ENCODE peak calls at places on chromosomes 16 and 17, in four cellular contexts. One of them, this sample, is unnamed.

GRCh38 chr16:11949527-11949926 is 7.7 kb upstream of the NPIPB2 start:
- DNase-seq in HCT116: peak
- DNase-seq in heart left ventricle: no peak
- DNase-seq in heart right ventricle: peak
- DNase-seq in this sample: no peak

GRCh38 chr16:89565506-89566372 is 5.3 kb downstream of the RPL13 start:
- DNase-seq in HCT116: peak
- DNase-seq in heart left ventricle: no peak
- DNase-seq in heart right ventricle: no peak
- DNase-seq in this sample: peak

GRCh38 chr16:894841-895240 is 75.9 kb downstream of the LMF1 start:
- DNase-seq in HCT116: no peak
- DNase-seq in heart left ventricle: peak
- DNase-seq in heart right ventricle: no peak
- DNase-seq in this sample: no peak

GRCh38 chr17:5819921-5820685 is 235.8 kb upstream of the NLRP1 start:
- DNase-seq in HCT116: no peak
- DNase-seq in heart left ventricle: no peak
- DNase-seq in heart right ventricle: no peak
- DNase-seq in this sample: no peak

GRCh38 chr17:47733047-47733413 is at the start of gene TBX21:
- DNase-seq in HCT116: peak
- DNase-seq in heart left ventricle: peak
- DNase-seq in heart right ventricle: peak
- DNase-seq in this sample: peak

GRCh38 chr16:50740747-50741146 is 1.1 kb upstream of the CYLD start:
- DNase-seq in HCT116: no peak
- DNase-seq in heart left ventricle: no peak
- DNase-seq in heart right ventricle: no peak
- DNase-seq in this sample: no peak

GRCh38 chr16:67579686-67580085 is 17.4 kb downstream of the CTCF start:
- DNase-seq in HCT116: no peak
- DNase-seq in heart left ventricle: no peak
- DNase-seq in heart right ventricle: no peak
- DNase-seq in this sample: no peak

GRCh38 chr16:60204221-60204620 is 1470.1 kb upstream of the GOT2 start:
- DNase-seq in HCT116: no peak
- DNase-seq in heart left ventricle: no peak
- DNase-seq in heart right ventricle: no peak
- DNase-seq in this sample: no peak

GRCh38 chr17:27455914-27456680 is at the start of gene KSR1:
- DNase-seq in HCT116: peak
- DNase-seq in heart left ventricle: peak
- DNase-seq in heart right ventricle: peak
- DNase-seq in this sample: peak

GRCh38 chr17:54085934-54086333 is 263.2 kb downstream of the KIF2B start:
- DNase-seq in HCT116: no peak
- DNase-seq in heart left ventricle: no peak
- DNase-seq in heart right ventricle: no peak
- DNase-seq in this sample: no peak

GRCh38 chr17:41647940-41648410 is 23.6 kb upstream of the KRT17 start:
- DNase-seq in HCT116: peak
- DNase-seq in heart left ventricle: peak
- DNase-seq in heart right ventricle: peak
- DNase-seq in this sample: peak

GRCh38 chr17:28577466-28577824 is 750 bp upstream of the ALDOC start:
- DNase-seq in HCT116: no peak
- DNase-seq in heart left ventricle: no peak
- DNase-seq in heart right ventricle: no peak
- DNase-seq in this sample: no peak

GRCh38 chr17:6374271-6374691 is 60.6 kb downstream of the AIPL1 start:
- DNase-seq in HCT116: peak
- DNase-seq in heart left ventricle: no peak
- DNase-seq in heart right ventricle: no peak
- DNase-seq in this sample: no peak

GRCh38 chr16:1171001-1171400 is 18.1 kb downstream of the CACNA1H start:
- DNase-seq in HCT116: no peak
- DNase-seq in heart left ventricle: no peak
- DNase-seq in heart right ventricle: no peak
- DNase-seq in this sample: no peak

GRCh38 chr17:75090871-75091854 is 3.4 kb downstream of the SLC16A5 start:
- DNase-seq in HCT116: no peak
- DNase-seq in heart left ventricle: no peak
- DNase-seq in heart right ventricle: no peak
- DNase-seq in this sample: no peak

GRCh38 chr16:69187387-69187890 is 475 bp downstream of the SNTB2 start:
- DNase-seq in HCT116: no peak
- DNase-seq in heart left ventricle: peak
- DNase-seq in heart right ventricle: peak
- DNase-seq in this sample: peak

GRCh38 chr17:71682174-71682494 is 438.7 kb upstream of the SOX9 start:
- DNase-seq in HCT116: no peak
- DNase-seq in heart left ventricle: no peak
- DNase-seq in heart right ventricle: no peak
- DNase-seq in this sample: no peak

GRCh38 chr17:64001763-64002529 is 3.8 kb downstream of the PRR29 start:
- DNase-seq in HCT116: no peak
- DNase-seq in heart left ventricle: peak
- DNase-seq in heart right ventricle: peak
- DNase-seq in this sample: no peak

GRCh38 chr16:84726670-84727467 is 27.1 kb downstream of the USP10 start:
- DNase-seq in HCT116: no peak
- DNase-seq in heart left ventricle: no peak
- DNase-seq in heart right ventricle: no peak
- DNase-seq in this sample: no peak

GRCh38 chr16:57184890-57185445 is 871 bp downstream of the PSME3IP1 start:
- DNase-seq in HCT116: no peak
- DNase-seq in heart left ventricle: no peak
- DNase-seq in heart right ventricle: no peak
- DNase-seq in this sample: no peak

GRCh38 chr17:31216053-31216751 is 80.8 kb downstream of the OMG start:
- DNase-seq in HCT116: peak
- DNase-seq in heart left ventricle: no peak
- DNase-seq in heart right ventricle: no peak
- DNase-seq in this sample: no peak

GRCh38 chr16:610513-611381 is 20.0 kb upstream of the WFIKKN1 start:
- DNase-seq in HCT116: no peak
- DNase-seq in heart left ventricle: peak
- DNase-seq in heart right ventricle: no peak
- DNase-seq in this sample: peak

GRCh38 chr17:9860851-9861250 is 35.1 kb downstream of the GLP2R start:
- DNase-seq in HCT116: no peak
- DNase-seq in heart left ventricle: no peak
- DNase-seq in heart right ventricle: no peak
- DNase-seq in this sample: no peak

GRCh38 chr16:89335803-89336485 is 118.4 kb downstream of the ZNF778 start:
- DNase-seq in HCT116: no peak
- DNase-seq in heart left ventricle: no peak
- DNase-seq in heart right ventricle: no peak
- DNase-seq in this sample: no peak

GRCh38 chr16:24540575-24541240 is 1.3 kb downstream of the RBBP6 start:
- DNase-seq in HCT116: no peak
- DNase-seq in heart left ventricle: no peak
- DNase-seq in heart right ventricle: no peak
- DNase-seq in this sample: no peak

GRCh38 chr17:2394775-2395191 is 6.1 kb downstream of the MNT start:
- DNase-seq in HCT116: no peak
- DNase-seq in heart left ventricle: peak
- DNase-seq in heart right ventricle: no peak
- DNase-seq in this sample: no peak

GRCh38 chr17:2396192-2396567 is 4.7 kb downstream of the MNT start:
- DNase-seq in HCT116: no peak
- DNase-seq in heart left ventricle: no peak
- DNase-seq in heart right ventricle: no peak
- DNase-seq in this sample: no peak

GRCh38 chr17:2396568-2397246 is 4.2 kb downstream of the MNT start:
- DNase-seq in HCT116: peak
- DNase-seq in heart left ventricle: peak
- DNase-seq in heart right ventricle: peak
- DNase-seq in this sample: peak

GRCh38 chr17:2393954-2394749 is 6.7 kb downstream of the MNT start:
- DNase-seq in HCT116: no peak
- DNase-seq in heart left ventricle: peak
- DNase-seq in heart right ventricle: no peak
- DNase-seq in this sample: no peak

DNA sequence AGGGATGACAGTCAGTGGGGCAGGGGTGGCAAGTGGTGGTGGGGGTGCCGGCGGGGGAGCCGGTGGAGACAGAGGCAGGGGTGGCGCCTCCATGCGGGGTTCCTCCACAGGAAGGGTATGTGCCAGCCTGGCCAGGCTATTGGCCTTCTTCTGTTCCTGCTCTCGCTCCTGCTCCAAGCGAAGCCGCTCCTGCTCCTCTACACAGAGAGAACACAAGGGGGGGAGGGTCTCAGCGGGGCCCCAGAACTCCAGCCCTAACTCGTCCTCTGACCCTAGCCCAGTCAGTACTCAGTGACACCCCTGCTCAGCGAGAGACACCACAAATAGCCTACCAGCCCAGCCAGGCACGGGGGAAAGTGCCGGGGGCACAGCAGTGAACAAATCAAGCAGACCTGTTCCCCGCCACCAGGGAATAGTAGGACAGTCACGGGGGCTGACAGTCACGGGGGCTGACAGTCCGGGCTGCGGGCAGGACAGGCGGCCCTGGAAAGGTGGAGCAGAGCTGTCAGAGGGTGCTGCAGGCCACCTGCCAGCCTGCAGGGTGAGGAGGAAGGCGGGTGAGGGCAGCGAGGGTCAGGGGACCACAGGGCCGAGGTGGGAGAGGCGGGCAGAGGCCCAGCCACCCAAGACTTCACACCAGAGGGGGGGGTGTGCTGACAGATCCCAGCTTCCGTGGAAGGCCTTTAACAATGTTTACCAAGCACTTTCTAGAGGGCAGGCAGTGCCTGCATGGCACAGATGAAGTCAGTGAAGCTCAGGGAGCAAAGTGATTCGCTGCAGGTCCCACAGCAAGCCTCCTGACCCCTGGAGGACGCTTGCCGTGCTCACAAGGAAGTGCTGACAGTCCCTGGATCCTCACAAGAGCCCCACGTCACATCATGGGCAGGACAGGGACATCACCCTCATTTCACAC is 5.3 kb downstream of the MNT start:
- DNase-seq in HCT116: no peak
- DNase-seq in heart left ventricle: peak
- DNase-seq in heart right ventricle: no peak
- DNase-seq in this sample: no peak
- H3K4me3 ChIP-seq in HCT116: peak
- H3K4me3 ChIP-seq in heart left ventricle: no peak
- H3K4me3 ChIP-seq in heart right ventricle: no peak
- H3K4me3 ChIP-seq in this sample: peak

GRCh38 chr16:27718767-27719445 is 169.0 kb downstream of the KATNIP start:
- DNase-seq in HCT116: peak
- DNase-seq in heart left ventricle: peak
- DNase-seq in heart right ventricle: no peak
- DNase-seq in this sample: peak

GRCh38 chr16:27721548-27722265 is 171.8 kb downstream of the KATNIP start:
- DNase-seq in HCT116: no peak
- DNase-seq in heart left ventricle: peak
- DNase-seq in heart right ventricle: peak
- DNase-seq in this sample: no peak

GRCh38 chr16:27720731-27721547 is 171.0 kb downstream of the KATNIP start:
- DNase-seq in HCT116: no peak
- DNase-seq in heart left ventricle: peak
- DNase-seq in heart right ventricle: peak
- DNase-seq in this sample: peak

GRCh38 chr16:27718136-27718766 is 168.3 kb downstream of the KATNIP start:
- DNase-seq in HCT116: no peak
- DNase-seq in heart left ventricle: peak
- DNase-seq in heart right ventricle: no peak
- DNase-seq in this sample: no peak

GRCh38 chr16:27717726-27718125 is 167.8 kb downstream of the KATNIP start:
- DNase-seq in HCT116: no peak
- DNase-seq in heart left ventricle: peak
- DNase-seq in heart right ventricle: no peak
- DNase-seq in this sample: peak
- H3K27ac ChIP-seq in HCT116: peak
- H3K27ac ChIP-seq in heart left ventricle: no peak
- H3K27ac ChIP-seq in heart right ventricle: no peak
- H3K27ac ChIP-seq in this sample: peak

GRCh38 chr17:49223168-49223516 is 7.4 kb downstream of the PHOSPHO1 start:
- DNase-seq in HCT116: no peak
- DNase-seq in heart left ventricle: no peak
- DNase-seq in heart right ventricle: no peak
- DNase-seq in this sample: no peak

GRCh38 chr17:49225554-49226236 is 4.9 kb downstream of the PHOSPHO1 start:
- DNase-seq in HCT116: no peak
- DNase-seq in heart left ventricle: no peak
- DNase-seq in heart right ventricle: no peak
- DNase-seq in this sample: no peak

GRCh38 chr17:49224198-49224996 is 6.2 kb downstream of the PHOSPHO1 start:
- DNase-seq in HCT116: no peak
- DNase-seq in heart left ventricle: peak
- DNase-seq in heart right ventricle: no peak
- DNase-seq in this sample: no peak

GRCh38 chr17:49223517-49224197 is 6.9 kb downstream of the PHOSPHO1 start:
- DNase-seq in HCT116: peak
- DNase-seq in heart left ventricle: peak
- DNase-seq in heart right ventricle: peak
- DNase-seq in this sample: no peak

DNA sequence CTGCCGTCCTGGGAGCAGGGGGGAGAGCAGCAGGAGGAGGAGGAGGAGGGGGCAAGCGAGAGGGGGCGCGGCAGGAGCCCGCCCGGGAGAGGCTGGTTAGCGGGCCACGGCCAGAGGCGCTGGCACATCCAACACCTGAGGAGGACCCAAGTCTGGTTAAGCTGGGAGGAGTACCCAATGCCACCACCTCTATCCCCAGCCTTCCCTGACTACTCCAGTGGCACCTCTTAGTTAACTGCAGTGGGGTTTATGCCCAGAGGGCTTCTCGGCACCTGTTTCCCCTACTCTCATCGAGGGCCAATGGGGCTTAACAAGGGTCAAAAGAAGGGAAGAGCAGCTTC is 5.6 kb downstream of the PHOSPHO1 start:
- DNase-seq in HCT116: no peak
- DNase-seq in heart left ventricle: no peak
- DNase-seq in heart right ventricle: no peak
- DNase-seq in this sample: no peak
- TF ChIP-seq CTCF in HCT116: no peak
- TF ChIP-seq CTCF in heart left ventricle: no peak
- TF ChIP-seq CTCF in heart right ventricle: no peak
- TF ChIP-seq CTCF in this sample: no peak

GRCh38 chr17:45225964-45226530 is 4.4 kb downstream of the FMNL1 start:
- DNase-seq in HCT116: no peak
- DNase-seq in heart left ventricle: peak
- DNase-seq in heart right ventricle: peak
- DNase-seq in this sample: no peak
- H3K4me3 ChIP-seq in HCT116: no peak
- H3K4me3 ChIP-seq in heart left ventricle: no peak
- H3K4me3 ChIP-seq in heart right ventricle: no peak
- H3K4me3 ChIP-seq in this sample: no peak

GRCh38 chr17:15261063-15261817 is 3.9 kb downstream of the PMP22 start:
- DNase-seq in HCT116: no peak
- DNase-seq in heart left ventricle: peak
- DNase-seq in heart right ventricle: peak
- DNase-seq in this sample: peak
- H3K27ac ChIP-seq in HCT116: peak
- H3K27ac ChIP-seq in heart left ventricle: peak
- H3K27ac ChIP-seq in heart right ventricle: peak
- H3K27ac ChIP-seq in this sample: peak

This sample was measured in dorsolateral prefrontal cortex.